ENCODE peak calls at places on chromosomes 5 and 9, in four cellular contexts. X is ovary, C is lower lobe of right lung, U is K562. V is an unnamed sample. For H3K27me3, the result is how much of the 10 kb centered on the place peaks cover.

GRCh38 chr5:83277154-83277553 is 194.4 kb upstream of the VCAN start:
- DNase-seq in X (no peak), C (no peak), U (no peak), V (no peak)

GRCh38 chr9:24245988-24246387 is 299.7 kb downstream of the IZUMO3 start:
- DNase-seq in X (no peak), C (no peak), U (no peak), V (no peak)

GRCh38 chr9:108761530-108762347 is 94.0 kb downstream of the ACTL7B start:
- DNase-seq in X (peak), C (no peak), U (peak), V (peak)

GRCh38 chr5:170297589-170298462 is at the start of gene LCP2:
- DNase-seq in X (no peak), C (no peak), U (no peak), V (no peak)

GRCh38 chr5:92641031-92641962 is 939.7 kb downstream of the NR2F1-AS1 start:
- DNase-seq in X (no peak), C (no peak), U (no peak), V (peak)

GRCh38 chr5:179313849-179314521 is 31.3 kb downstream of the ADAMTS2 start:
- DNase-seq in X (peak), C (peak), U (no peak), V (no peak)

GRCh38 chr9:124941689-124942561 is 1.0 kb upstream of the GOLGA1 start:
- DNase-seq in X (peak), C (peak), U (no peak), V (peak)

GRCh38 chr9:98796364-98797101 is at the start of gene ANKS6:
- DNase-seq in X (peak), C (peak), U (peak), V (peak)

GRCh38 chr9:111483419-111483861 is 743 bp downstream of the ECPAS start:
- DNase-seq in X (peak), C (no peak), U (peak), V (peak)

GRCh38 chr5:137743031-137743640 is 7.2 kb upstream of the KLHL3 start:
- DNase-seq in X (peak), C (no peak), U (peak), V (peak)

GRCh38 chr9:6695121-6695814 is 49.7 kb upstream of the GLDC start:
- DNase-seq in X (no peak), C (no peak), U (no peak), V (no peak)

GRCh38 chr5:126676195-126676624 is 75.5 kb downstream of the PHAX start:
- DNase-seq in X (peak), C (no peak), U (peak), V (peak)

GRCh38 chr5:158233735-158234322 is 374.9 kb upstream of the CLINT1 start:
- DNase-seq in X (no peak), C (no peak), U (no peak), V (no peak)

GRCh38 chr9:122228906-122229837 is at the start of gene LHX6:
- DNase-seq in X (no peak), C (no peak), U (peak), V (no peak)

GRCh38 chr9:91211919-91212318 is 149.8 kb downstream of the AUH start:
- DNase-seq in X (no peak), C (no peak), U (no peak), V (peak)

GRCh38 chr9:112969730-112970129 is 42.3 kb downstream of the ZNF883 start:
- DNase-seq in X (no peak), C (no peak), U (no peak), V (no peak)

GRCh38 chr9:40926404-40927259 is 201.8 kb downstream of the FOXD4L6 start:
- DNase-seq in X (no peak), C (no peak), U (no peak), V (no peak)

GRCh38 chr5:20972419-20972925 is 984.5 kb upstream of the CDH18 start:
- DNase-seq in X (peak), C (peak), U (no peak), V (peak)

GRCh38 chr5:145949474-145949873 is 13.1 kb downstream of the SH3RF2 start:
- DNase-seq in X (no peak), C (no peak), U (no peak), V (no peak)

GRCh38 chr9:38414040-38414723 is 10.1 kb downstream of the IGFBPL1 start:
- DNase-seq in X (no peak), C (no peak), U (no peak), V (no peak)

GRCh38 chr5:149268928-149269557 is 2.6 kb upstream of the AFAP1L1 start:
- DNase-seq in X (no peak), C (no peak), U (peak), V (peak)

GRCh38 chr5:149404746-149405549 is 25.9 kb upstream of the IL17B start:
- DNase-seq in X (peak), C (no peak), U (no peak), V (peak)

GRCh38 chr9:1267141-1267570 is 217.0 kb downstream of the DMRT2 start:
- DNase-seq in X (no peak), C (no peak), U (no peak), V (no peak)

GRCh38 chr9:126153382-126153781 is 173.2 kb upstream of the MVB12B start:
- DNase-seq in X (no peak), C (no peak), U (no peak), V (no peak)

GRCh38 chr9:127991017-127991756 is 10.4 kb upstream of the EEIG1 start:
- DNase-seq in X (no peak), C (no peak), U (no peak), V (peak)

GRCh38 chr5:83590966-83591365 is 119.4 kb downstream of the VCAN start:
- DNase-seq in X (no peak), C (no peak), U (no peak), V (no peak)

DNA sequence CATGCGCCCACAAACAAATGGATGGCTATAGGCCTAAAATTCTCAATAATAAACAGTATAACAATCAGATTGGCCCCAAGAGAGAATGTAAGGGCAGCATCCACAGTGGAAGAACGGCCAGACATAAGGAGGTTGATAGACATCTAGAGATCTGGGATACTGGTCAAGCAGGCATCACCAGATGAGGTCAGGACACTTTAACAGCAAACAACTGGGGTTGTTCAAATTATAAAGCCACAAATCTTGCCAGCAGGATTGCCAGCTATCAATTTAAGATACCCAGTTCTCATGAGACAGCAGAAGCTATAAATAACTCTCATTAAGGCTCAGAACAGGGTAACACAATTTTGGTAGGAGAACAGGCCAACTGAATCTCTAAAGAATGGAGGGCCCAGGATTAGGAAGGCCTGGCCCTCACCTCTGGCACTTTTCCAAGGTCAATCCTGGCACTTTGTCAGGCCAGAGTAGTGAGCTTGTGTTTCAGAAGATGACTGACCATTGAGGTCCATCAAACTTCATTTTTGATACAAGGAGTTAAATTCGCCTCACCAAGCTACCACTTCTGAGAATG is 29.4 kb downstream of the GOLPH3 start:
- DNase-seq in X (peak), C (no peak), U (no peak), V (no peak)
- H3K27me3 ChIP-seq in X (under half), C (under half), U (under half), V (under half)

DNA sequence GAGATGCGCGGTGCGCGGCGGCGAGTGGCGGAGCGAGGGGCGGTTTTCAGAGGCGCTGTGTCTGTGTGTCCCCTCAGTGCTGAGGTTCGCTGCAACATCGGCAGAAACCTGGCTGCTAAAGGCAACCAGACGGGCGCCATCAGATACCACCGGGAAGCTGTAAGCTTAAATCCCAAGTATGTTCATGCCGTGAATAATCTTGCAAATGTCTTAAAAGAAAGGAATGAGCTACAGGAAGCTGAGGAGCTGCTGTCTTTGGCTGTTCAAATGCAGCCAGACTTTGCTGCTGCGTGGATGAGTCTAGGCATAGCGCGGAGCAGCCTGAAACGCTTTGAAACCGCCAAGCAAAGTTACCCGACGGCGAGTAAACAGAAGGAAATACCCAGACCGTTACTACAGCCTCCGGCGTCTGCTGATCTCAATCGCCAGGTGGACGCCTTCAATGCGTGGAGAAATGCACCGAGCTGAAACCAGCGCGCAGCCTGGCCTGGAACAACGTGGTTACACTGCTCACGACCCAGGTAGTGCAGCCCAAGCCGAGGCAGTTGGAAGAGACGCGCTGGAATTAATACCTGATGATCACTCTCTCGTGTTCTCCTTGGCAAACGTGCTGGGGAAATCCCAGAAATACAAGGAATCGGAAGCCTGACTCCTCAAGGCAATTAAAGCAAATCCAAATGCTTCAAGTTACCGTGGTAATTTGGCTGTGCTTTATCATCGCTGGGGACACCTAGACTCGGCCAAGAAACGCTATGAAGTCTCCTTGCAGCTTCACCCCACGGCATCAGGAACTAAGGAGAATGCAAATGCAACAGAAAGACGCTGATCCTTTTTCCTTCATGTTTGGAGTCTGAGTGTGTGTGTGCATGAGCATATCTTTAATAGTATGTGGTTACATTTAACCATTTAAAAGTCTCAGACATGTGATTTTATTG is 15.9 kb downstream of the OR2V1 start:
- DNase-seq in X (no peak), C (no peak), U (no peak), V (no peak)
- H3K27me3 ChIP-seq in X (under half), C (half or more), U (under half), V (under half)

DNA sequence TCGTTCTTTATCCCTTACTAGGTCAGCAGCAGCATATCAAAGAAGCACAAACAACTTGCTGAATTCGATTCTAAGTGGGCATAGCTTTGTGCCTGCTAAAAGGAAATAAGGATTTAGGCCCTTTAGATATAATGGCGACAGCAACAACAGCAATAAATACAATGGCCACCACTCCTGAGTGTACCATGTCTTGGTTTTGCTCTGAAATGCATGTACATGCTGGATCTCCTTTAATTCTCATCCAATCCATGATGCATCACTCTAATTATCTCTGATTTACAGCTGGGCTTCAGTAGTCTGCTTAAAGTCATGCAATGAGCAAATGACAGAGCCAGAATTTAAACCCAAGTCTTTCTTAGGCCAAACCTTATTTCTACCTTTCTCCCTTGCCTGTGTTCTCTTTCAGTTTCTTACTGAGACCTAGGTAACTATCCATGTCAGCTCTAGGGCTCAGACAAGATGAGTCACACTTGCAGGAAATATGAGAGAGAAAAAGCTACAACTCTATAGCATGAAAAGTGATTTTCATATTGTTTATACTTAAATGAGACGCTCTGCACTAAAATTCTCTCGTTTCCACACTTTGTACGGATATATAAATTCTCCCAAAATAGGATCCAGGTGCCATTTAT is 111.8 kb downstream of the HMHB1 start:
- DNase-seq in X (no peak), C (no peak), U (no peak), V (no peak)
- H3K27me3 ChIP-seq in X (under half), C (under half), U (under half), V (under half)

GRCh38 chr5:73379435-73379834 is 69.1 kb downstream of the FOXD1 start:
- DNase-seq in X (no peak), C (no peak), U (no peak), V (no peak)

GRCh38 chr5:73380052-73380451 is 68.5 kb downstream of the FOXD1 start:
- DNase-seq in X (no peak), C (no peak), U (no peak), V (no peak)

GRCh38 chr5:73382412-73382795 is 66.2 kb downstream of the FOXD1 start:
- DNase-seq in X (no peak), C (no peak), U (no peak), V (no peak)

GRCh38 chr5:73381587-73382411 is 66.8 kb downstream of the FOXD1 start:
- DNase-seq in X (no peak), C (no peak), U (no peak), V (no peak)

DNA sequence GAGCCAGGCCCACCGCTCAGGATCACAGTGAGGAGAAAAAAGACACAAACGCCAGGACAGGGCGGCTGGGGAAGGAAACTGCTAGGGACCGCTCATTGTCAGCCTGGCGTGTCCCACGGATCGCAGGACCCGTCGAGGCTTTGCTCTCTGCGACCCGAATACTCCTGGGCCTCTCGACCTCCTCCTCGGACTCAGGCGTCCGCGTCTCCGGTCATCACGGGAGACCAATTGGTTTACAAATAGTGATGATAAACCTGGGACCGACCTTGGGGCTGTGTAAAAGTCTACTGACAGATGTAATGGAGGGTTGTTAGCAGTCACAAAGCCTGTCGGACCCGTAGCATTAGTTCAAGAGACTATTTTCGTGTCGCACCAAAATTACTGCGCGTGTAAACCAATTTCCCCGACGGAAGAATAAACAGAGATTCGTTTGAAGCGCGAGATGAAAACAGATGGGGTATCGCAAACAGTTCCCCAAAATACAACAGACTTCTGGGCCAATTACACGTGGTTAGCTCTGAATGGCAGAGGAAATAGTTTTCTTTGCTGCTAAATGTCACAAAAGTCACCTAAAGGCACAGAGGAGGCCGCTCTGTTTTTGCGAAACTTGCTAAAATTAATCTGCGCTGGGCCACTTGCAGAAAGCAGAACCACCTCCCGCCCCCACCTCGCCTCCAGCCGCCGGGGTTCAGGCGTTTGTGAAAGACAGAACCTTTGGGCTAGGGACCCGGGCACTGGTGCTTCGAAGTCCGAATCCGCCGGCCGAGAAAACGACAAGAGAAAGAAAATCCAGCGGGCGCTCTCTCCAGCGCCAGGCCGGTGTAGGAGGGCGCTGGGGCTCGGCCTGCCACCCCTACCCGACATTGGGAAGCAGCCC is 67.6 kb downstream of the FOXD1 start:
- DNase-seq in X (no peak), C (no peak), U (no peak), V (no peak)
- H3K27me3 ChIP-seq in X (under half), C (half or more), U (under half), V (under half)

GRCh38 chr5:37825334-37825915 is 14.4 kb downstream of the GDNF start:
- DNase-seq in X (no peak), C (no peak), U (no peak), V (no peak)

GRCh38 chr5:37831821-37832524 is 7.9 kb downstream of the GDNF start:
- DNase-seq in X (no peak), C (no peak), U (no peak), V (peak)

GRCh38 chr5:37833990-37834389 is 5.9 kb downstream of the GDNF start:
- DNase-seq in X (no peak), C (no peak), U (no peak), V (no peak)

GRCh38 chr5:37834542-37835399 is 5.1 kb downstream of the GDNF start:
- DNase-seq in X (peak), C (no peak), U (no peak), V (no peak)

DNA sequence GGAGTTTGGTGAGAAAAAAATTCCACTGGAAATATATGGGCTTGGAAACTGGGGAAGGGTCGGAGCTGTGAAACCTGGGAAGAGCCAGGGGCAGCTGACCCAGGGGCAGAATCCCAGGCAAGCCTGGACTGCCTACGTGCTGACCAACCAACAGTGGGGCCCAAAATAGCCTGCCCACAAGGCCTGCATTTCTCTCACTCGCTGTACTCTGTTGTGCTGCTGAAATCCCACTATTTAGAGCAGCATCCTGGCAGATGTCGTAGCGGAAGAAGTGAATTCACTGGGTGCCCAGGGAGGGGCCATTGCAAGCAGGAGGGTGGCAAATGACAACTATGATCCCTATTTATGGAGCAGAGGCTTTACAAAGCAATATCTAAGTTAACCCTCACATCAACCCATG is 9.5 kb downstream of the GDNF start:
- DNase-seq in X (no peak), C (no peak), U (no peak), V (no peak)
- H3K27me3 ChIP-seq in X (under half), C (under half), U (under half), V (under half)